ENCODE peak calls at places on chromosome 19, in ten cellular contexts. M is HT1080; V is left colon; B is neuronal stem cell; N is mesendoderm; G is fibroblast of mammary gland; F is GF-D8; I is BE2C; J is NCI-H1092 treated with DMSO at 0.1 percent for 48 hours; P is CD8-positive, alpha-beta memory T cell. K is an unnamed sample.

GRCh38 chr19:2974342-2974932 is 2.9 kb upstream of the TLE6 start:
- DNase-seq in M (no peak), V (no peak), F (peak; percentile 84), I (no peak), N (no peak), G (peak; percentile 36), B (no peak), P (no peak), J (no peak), K (no peak)

GRCh38 chr19:56608274-56608964 is 13.3 kb downstream of the ZNF71 start:
- DNase-seq in I (no peak), J (no peak), M (no peak), V (no peak), G (no peak), B (no peak), N (no peak), P (no peak), F (no peak), K (no peak)

GRCh38 chr19:50328257-50329145 is 676 bp downstream of the KCNC3 start:
- DNase-seq in B (no peak), J (no peak), M (no peak), G (no peak), I (no peak), V (peak; percentile 44), N (peak; percentile 36), P (no peak), F (no peak), K (peak; percentile 61)

GRCh38 chr19:46860846-46861690 is at the start of gene ARHGAP35:
- DNase-seq in N (no peak), I (no peak), B (no peak), J (no peak), P (peak; percentile 12), V (peak; percentile 62), G (no peak), M (no peak), F (no peak), K (no peak)

GRCh38 chr19:6056801-6057650 is 53.3 kb downstream of the RFX2 start:
- DNase-seq in N (peak; percentile 88), G (peak; percentile 97), F (peak; percentile 80), M (peak; percentile 92), P (no peak), B (no peak), I (no peak), V (peak; percentile 54), J (peak; percentile 73), K (peak; percentile 12)

GRCh38 chr19:2315818-2316353 is 7.9 kb upstream of the LINGO3 start:
- DNase-seq in F (peak; percentile 69), V (peak; percentile 72), B (peak; percentile 48), N (peak; percentile 68), I (peak; percentile 81), P (no peak), M (peak; percentile 62), G (peak; percentile 61), J (no peak), K (peak; percentile 48)

GRCh38 chr19:7191946-7192691 is 102.1 kb downstream of the INSR start:
- DNase-seq in F (peak; percentile 35), B (no peak), J (no peak), G (peak; percentile 45), N (no peak), P (peak; percentile 73), V (no peak), M (no peak), I (no peak), K (peak; percentile 50)

GRCh38 chr19:31541396-31541795 is 192.2 kb upstream of the TSHZ3 start:
- DNase-seq in B (no peak), N (peak; percentile 74), P (no peak), I (no peak), M (no peak), J (no peak), G (no peak), V (no peak), F (no peak), K (no peak)

GRCh38 chr19:56612737-56613136 is 17.6 kb downstream of the ZNF71 start:
- DNase-seq in F (no peak), P (no peak), B (no peak), J (no peak), G (no peak), N (peak; percentile 7), V (no peak), I (no peak), M (no peak), K (no peak)

GRCh38 chr19:39138221-39139211 is 12.9 kb downstream of the PAK4 start:
- DNase-seq in B (no peak), V (no peak), N (no peak), G (no peak), P (no peak), I (no peak), M (no peak), F (no peak), J (peak; percentile 12), K (no peak)

GRCh38 chr19:35609881-35610353 is 2.6 kb upstream of the HAUS5 start:
- DNase-seq in G (no peak), F (peak; percentile 20), B (no peak), J (no peak), P (no peak), V (no peak), N (no peak), I (no peak), M (no peak), K (no peak)

GRCh38 chr19:38974599-38975213 is 836 bp downstream of the FBXO17 start:
- DNase-seq in I (no peak), B (no peak), F (no peak), M (no peak), V (no peak), N (no peak), P (no peak), J (no peak), G (peak; percentile 25), K (no peak)

GRCh38 chr19:35781650-35782049 is 6.3 kb downstream of the ARHGAP33 start:
- DNase-seq in F (no peak), P (no peak), I (no peak), M (no peak), G (no peak), B (no peak), V (no peak), J (no peak), N (no peak), K (no peak)

GRCh38 chr19:4547303-4548237 is 7.7 kb upstream of the LRG1 start:
- DNase-seq in M (peak; percentile 7), I (peak; percentile 47), F (no peak), P (no peak), V (no peak), B (no peak), J (peak; percentile 30), N (peak; percentile 45), G (no peak), K (no peak)